ENCODE peak calls at places on chromosomes 3 and 15, in five cellular contexts. Z is stomach, I is LNCaP clone FGC, P is fibroblast of pulmonary artery, J is progenitor cell of endocrine pancreas. Y is an unnamed sample.
A peak's percentile ranks its signal among the peaks of the same experiment; 100 is the strongest.

GRCh38 chr3:78848392-78849288 is 919.2 kb downstream of the ROBO1 start:
- DNase-seq in P (no peak), Z (no peak), I (no peak), J (no peak), Y (no peak)

GRCh38 chr3:69255928-69256327 is 130.0 kb downstream of the FRMD4B start:
- DNase-seq in P (no peak), J (no peak), I (no peak), Z (no peak), Y (no peak)

GRCh38 chr15:66099950-66100671 is 153.4 kb downstream of the MEGF11 start:
- DNase-seq in J (no peak), P (no peak), Z (no peak), I (no peak), Y (no peak)

GRCh38 chr3:98343647-98344507 is 9.8 kb upstream of the OR5K4 start:
- DNase-seq in P (peak; percentile 46), J (no peak), Z (no peak), I (peak; percentile 39), Y (no peak)

GRCh38 chr15:82569834-82570233 is 29.6 kb upstream of the RPS17 start:
- DNase-seq in I (no peak), P (no peak), J (no peak), Z (no peak), Y (no peak)

GRCh38 chr3:41574900-41575299 is 375.6 kb downstream of the CTNNB1 start:
- DNase-seq in I (no peak), P (peak; percentile 13), J (no peak), Z (no peak), Y (no peak)

GRCh38 chr3:56200251-56200650 is 268.0 kb downstream of the ERC2 start:
- DNase-seq in I (no peak), P (no peak), Z (no peak), J (no peak), Y (no peak)

GRCh38 chr3:63814300-63814699 is 4.8 kb upstream of the C3orf49 start:
- DNase-seq in I (no peak), P (peak; percentile 36), Z (no peak), J (no peak), Y (no peak)

GRCh38 chr3:138197058-138197457 is 10.0 kb downstream of the ARMC8 start:
- DNase-seq in J (peak; percentile 52), P (peak; percentile 60), I (no peak), Z (no peak), Y (no peak)

GRCh38 chr15:79451361-79451999 is 19.3 kb downstream of the MINAR1 start:
- DNase-seq in I (no peak), Z (no peak), J (no peak), P (no peak), Y (no peak)

GRCh38 chr15:89130194-89130593 is 41.9 kb downstream of the ABHD2 start:
- DNase-seq in I (peak; percentile 59), Z (no peak), P (no peak), J (no peak), Y (no peak)

GRCh38 chr3:175187586-175187985 is 328.5 kb downstream of the NAALADL2 start:
- DNase-seq in I (no peak), J (no peak), P (no peak), Z (no peak), Y (no peak)

GRCh38 chr15:57921371-57921770 is 144.1 kb downstream of the ALDH1A2 start:
- DNase-seq in I (no peak), Z (no peak), J (no peak), P (peak; percentile 33), Y (no peak)

GRCh38 chr3:136984837-136985236 is 27.1 kb downstream of the IL20RB start:
- DNase-seq in J (no peak), I (no peak), Z (peak; percentile 46), P (peak; percentile 77), Y (no peak)

GRCh38 chr3:148600902-148601765 is 96.6 kb upstream of the AGTR1 start:
- DNase-seq in P (no peak), Z (no peak), I (no peak), J (no peak), Y (no peak)

GRCh38 chr3:12436514-12437222 is 47.6 kb upstream of the TSEN2 start:
- DNase-seq in P (peak; percentile 68), Z (no peak), J (no peak), I (no peak), Y (no peak)

GRCh38 chr3:129343643-129344360 is 65.1 kb downstream of the HMCES start:
- DNase-seq in J (peak; percentile 51), Z (peak; percentile 56), I (no peak), P (peak; percentile 30), Y (no peak)

GRCh38 chr15:39685999-39686613 is 96.5 kb downstream of the FSIP1 start:
- DNase-seq in Z (no peak), I (peak; percentile 35), J (peak; percentile 18), P (peak; percentile 82), Y (no peak)

GRCh38 chr3:7562892-7563291 is 702.0 kb downstream of the GRM7 start:
- DNase-seq in Z (no peak), P (no peak), I (no peak), J (no peak), Y (no peak)

GRCh38 chr15:53378096-53378620 is 381.3 kb downstream of the WDR72 start:
- DNase-seq in J (no peak), Z (no peak), P (no peak), I (no peak), Y (no peak)

GRCh38 chr15:37041836-37042235 is 58.5 kb downstream of the MEIS2 start:
- DNase-seq in Z (no peak), J (no peak), P (no peak), I (no peak), Y (no peak)

GRCh38 chr3:172546628-172547214 is 23.5 kb upstream of the TNFSF10 start:
- DNase-seq in P (no peak), J (no peak), I (no peak), Z (no peak), Y (no peak)

GRCh38 chr3:43879166-43879565 is 188.4 kb downstream of the ABHD5 start:
- DNase-seq in J (peak; percentile 25), I (peak; percentile 23), Z (peak; percentile 31), P (peak; percentile 19), Y (no peak)
- TF ChIP-seq CTCF in J (peak; percentile 56), I (peak; percentile 52), Z (no peak), P (peak; percentile 33), Y (no peak)

GRCh38 chr15:55917881-55918296 is 75.5 kb downstream of the NEDD4 start:
- DNase-seq in I (peak; percentile 83), J (no peak), Z (peak; percentile 52), P (peak; percentile 91), Y (no peak)
- TF ChIP-seq CTCF in I (peak; percentile 54), J (peak; percentile 62), Z (peak; percentile 54), P (peak; percentile 86), Y (no peak)

GRCh38 chr15:99764521-99764920 is 31.3 kb upstream of the LYSMD4 start:
- DNase-seq in J (no peak), I (no peak), P (no peak), Z (no peak), Y (no peak)

GRCh38 chr15:99762288-99762687 is 29.1 kb upstream of the LYSMD4 start:
- DNase-seq in J (no peak), Z (no peak), P (no peak), I (no peak), Y (no peak)

GRCh38 chr15:99763827-99764226 is 30.6 kb upstream of the LYSMD4 start:
- DNase-seq in P (no peak), I (no peak), J (no peak), Z (no peak), Y (no peak)
- TF ChIP-seq CTCF in P (no peak), I (no peak), J (no peak), Z (no peak), Y (no peak)

DNA sequence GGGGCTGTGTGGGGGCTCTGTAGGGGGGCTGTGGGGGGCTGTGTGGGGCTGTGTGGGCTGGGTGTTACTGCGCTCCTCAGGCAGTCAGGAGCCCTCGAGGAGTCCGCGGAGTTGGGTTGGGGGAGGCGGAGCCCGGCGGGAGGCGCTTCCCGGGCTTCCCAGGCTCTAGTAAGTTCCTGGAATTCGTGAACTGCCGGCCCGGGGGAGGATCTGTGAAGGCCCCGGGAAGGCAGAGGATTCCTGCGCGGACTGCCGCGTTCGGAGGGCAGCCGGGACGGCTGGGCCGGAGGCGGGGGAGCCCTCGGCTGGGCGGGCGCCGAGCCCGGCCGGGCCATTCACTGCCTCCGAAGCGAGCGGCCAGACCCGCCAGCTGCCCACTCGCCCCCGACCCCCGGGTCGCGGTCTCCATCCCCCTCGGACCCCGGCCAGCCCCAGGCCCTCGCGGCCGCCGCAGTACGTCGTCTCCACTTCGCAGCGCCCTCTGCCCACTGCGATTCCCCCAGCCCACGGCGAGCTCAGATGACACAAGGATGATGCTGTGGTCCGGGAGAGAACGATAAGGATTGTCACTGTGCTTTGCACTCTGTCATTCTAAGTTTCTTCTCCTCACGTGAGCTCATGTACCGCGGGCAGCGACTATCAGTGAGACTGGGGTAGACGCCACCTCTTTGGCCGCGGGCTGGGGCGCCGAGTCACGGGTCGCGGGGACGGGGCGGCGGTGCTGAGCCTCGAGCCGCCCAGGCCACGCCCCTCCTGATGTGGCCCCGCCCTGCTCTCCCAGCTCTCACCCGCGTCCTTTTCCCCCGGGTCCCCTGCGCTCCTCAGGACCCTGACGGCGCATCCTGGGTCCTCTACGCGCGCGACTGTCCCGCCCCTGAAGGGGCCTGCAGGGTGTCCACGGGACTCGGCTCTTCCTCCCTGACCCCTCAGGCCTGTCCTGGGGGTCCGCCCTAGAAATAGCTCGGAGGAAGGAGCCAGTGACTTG is 65.3 kb downstream of the KLF13 start:
- DNase-seq in I (no peak), J (peak; percentile 40), P (peak; percentile 89), Z (peak; percentile 90), Y (peak; percentile 70)
- TF ChIP-seq CTCF in I (no peak), J (no peak), P (no peak), Z (no peak), Y (no peak)

GRCh38 chr3:112654979-112655378 is 14.0 kb upstream of the CCDC80 start:
- DNase-seq in I (no peak), Z (no peak), J (no peak), P (no peak), Y (no peak)
- TF ChIP-seq CTCF in I (peak; percentile 44), Z (no peak), J (peak; percentile 23), P (peak; percentile 31), Y (no peak)